ENCODE peak calls at places on chromosomes 4 and X, in ten cellular contexts. S is heart right ventricle; A is right lobe of liver; C is DND-41; X is cardiac muscle cell; N is skeletal muscle cell; L is CD8-positive, alpha-beta T cell; K is cardiac fibroblast; G is HAP-1; I is AG09309. O is an unnamed sample.

GRCh38 chr4:40559585-40560465 is 69.8 kb downstream of the RBM47 start:
- DNase-seq in S (no peak), A (no peak), C (no peak), X (no peak), N (no peak), L (no peak), K (no peak), G (no peak), I (no peak), O (no peak)

GRCh38 chr4:137393043-137393442 is 139.3 kb downstream of the PCDH18 start:
- DNase-seq in S (no peak), A (no peak), C (no peak), X (no peak), N (no peak), L (no peak), K (peak; percentile 43), G (peak; percentile 41), I (no peak), O (no peak)

GRCh38 chr4:148214529-148215166 is 227.6 kb downstream of the NR3C2 start:
- DNase-seq in S (peak; percentile 54), A (no peak), C (no peak), X (no peak), N (peak; percentile 9), L (no peak), K (no peak), G (no peak), I (no peak), O (no peak)

GRCh38 chrX:83469551-83469950 is 38.5 kb upstream of the POU3F4 start:
- DNase-seq in S (no peak), A (no peak), C (peak; percentile 6), X (peak; percentile 50), N (no peak), L (no peak), K (no peak), G (peak; percentile 35), I (no peak), O (peak; percentile 0)

GRCh38 chr4:38223801-38224236 is 263.6 kb downstream of the PTTG2 start:
- DNase-seq in S (no peak), A (no peak), C (no peak), X (no peak), N (no peak), L (no peak), K (no peak), G (no peak), I (no peak), O (no peak)

GRCh38 chrX:295136-295535 is 14.0 kb downstream of the PLCXD1 start:
- DNase-seq in S (no peak), A (peak; percentile 48), C (no peak), X (no peak), N (no peak), L (no peak), K (no peak), G (no peak), I (no peak), O (no peak)

GRCh38 chr4:155620637-155621036 is 46.0 kb upstream of the GUCY1A1 start:
- DNase-seq in S (no peak), A (no peak), C (no peak), X (no peak), N (no peak), L (no peak), K (no peak), G (no peak), I (no peak), O (no peak)

GRCh38 chrX:68654693-68655092 is 7.2 kb downstream of the STARD8 start:
- DNase-seq in S (no peak), A (no peak), C (no peak), X (no peak), N (no peak), L (no peak), K (no peak), G (no peak), I (no peak), O (no peak)

GRCh38 chrX:139932077-139932900 is 564 bp downstream of the ATP11C start:
- DNase-seq in S (peak; percentile 44), A (peak; percentile 72), C (peak; percentile 39), X (peak; percentile 61), N (no peak), L (peak; percentile 28), K (peak; percentile 49), G (peak; percentile 71), I (no peak), O (peak; percentile 36)

GRCh38 chrX:68832516-68833447 is 4.0 kb downstream of the EFNB1 start:
- DNase-seq in S (no peak), A (no peak), C (no peak), X (no peak), N (no peak), L (no peak), K (no peak), G (peak; percentile 58), I (no peak), O (no peak)

GRCh38 chr4:78754872-78755271 is 21.3 kb upstream of the BMP2K start:
- DNase-seq in S (no peak), A (no peak), C (no peak), X (no peak), N (no peak), L (no peak), K (no peak), G (no peak), I (no peak), O (no peak)

GRCh38 chrX:9805956-9806355 is 19.7 kb downstream of the SHROOM2 start:
- DNase-seq in S (no peak), A (no peak), C (no peak), X (no peak), N (no peak), L (no peak), K (no peak), G (no peak), I (no peak), O (no peak)

GRCh38 chr4:74158561-74159396 is 861 bp downstream of the MTHFD2L start:
- DNase-seq in S (no peak), A (no peak), C (no peak), X (no peak), N (peak; percentile 23), L (no peak), K (peak; percentile 43), G (no peak), I (no peak), O (peak; percentile 61)

GRCh38 chr4:154642361-154642760 is 29.9 kb upstream of the FGG start:
- DNase-seq in S (no peak), A (no peak), C (no peak), X (no peak), N (no peak), L (no peak), K (no peak), G (no peak), I (no peak), O (no peak)

GRCh38 chr4:5395781-5396180 is 312.6 kb downstream of the EVC2 start:
- DNase-seq in S (no peak), A (no peak), C (no peak), X (no peak), N (no peak), L (no peak), K (no peak), G (no peak), I (no peak), O (no peak)

GRCh38 chr4:72564184-72564583 is 4.8 kb downstream of the ADAMTS3 start:
- DNase-seq in S (no peak), A (no peak), C (no peak), X (no peak), N (peak; percentile 64), L (no peak), K (peak; percentile 31), G (no peak), I (peak; percentile 69), O (peak; percentile 59)

GRCh38 chr4:8704632-8705031 is 112.1 kb downstream of the CPZ start:
- DNase-seq in S (no peak), A (no peak), C (no peak), X (no peak), N (no peak), L (no peak), K (no peak), G (peak; percentile 3), I (no peak), O (no peak)

GRCh38 chrX:25028726-25029125 is 13.0 kb upstream of the ARX start:
- DNase-seq in S (no peak), A (no peak), C (no peak), X (no peak), N (peak; percentile 34), L (no peak), K (peak; percentile 31), G (peak; percentile 82), I (peak; percentile 8), O (peak; percentile 26)

GRCh38 chrX:119272882-119273806 is 37.1 kb downstream of the PGRMC1 start:
- DNase-seq in S (peak; percentile 56), A (peak; percentile 65), C (no peak), X (peak; percentile 29), N (no peak), L (no peak), K (peak; percentile 51), G (no peak), I (no peak), O (peak; percentile 51)
- H3K4me3 ChIP-seq in S (peak overlapping the region; percentile 28), A (no peak overlapping the region), C (no peak overlapping the region), X (no peak overlapping the region), N (peak overlapping the region; percentile 9), L (peak overlapping the region; percentile 16), K (no peak overlapping the region), G (no peak overlapping the region), I (no peak overlapping the region), O (no peak overlapping the region)

GRCh38 chr4:186979966-186980745 is 256.5 kb upstream of the FAT1 start:
- DNase-seq in S (no peak), A (no peak), C (no peak), X (no peak), N (no peak), L (no peak), K (peak; percentile 3), G (no peak), I (no peak), O (peak; percentile 8)
- H3K4me3 ChIP-seq in S (peak overlapping the region; percentile 18), A (no peak overlapping the region), C (no peak overlapping the region), X (no peak overlapping the region), N (peak overlapping the region; percentile 5), L (no peak overlapping the region), K (no peak overlapping the region), G (no peak overlapping the region), I (no peak overlapping the region), O (no peak overlapping the region)

DNA sequence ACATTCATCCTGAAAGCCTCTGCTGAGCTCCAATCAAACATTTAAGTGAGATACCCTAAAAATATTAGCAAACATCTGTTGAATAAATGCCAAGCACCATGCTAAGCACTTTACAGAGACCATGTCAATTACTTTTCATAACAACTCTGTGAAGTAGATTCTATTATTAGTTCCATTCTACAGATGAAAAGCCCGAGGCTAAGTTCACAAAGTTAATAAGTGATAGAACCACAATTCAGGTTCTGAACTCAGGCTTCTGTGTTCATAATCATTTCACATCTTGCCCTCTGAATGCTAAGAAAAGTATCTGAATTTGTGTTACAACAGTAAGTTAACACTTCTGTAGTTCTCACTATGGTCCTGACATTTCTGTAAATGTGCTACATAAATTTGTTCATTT is 27.4 kb downstream of the SEL1L3 start:
- DNase-seq in S (no peak), A (no peak), C (no peak), X (no peak), N (no peak), L (no peak), K (no peak), G (no peak), I (no peak), O (no peak)
- H3K4me3 ChIP-seq in S (no peak overlapping the region), A (no peak overlapping the region), C (no peak overlapping the region), X (no peak overlapping the region), N (no peak overlapping the region), L (no peak overlapping the region), K (no peak overlapping the region), G (no peak overlapping the region), I (no peak overlapping the region), O (no peak overlapping the region)

DNA sequence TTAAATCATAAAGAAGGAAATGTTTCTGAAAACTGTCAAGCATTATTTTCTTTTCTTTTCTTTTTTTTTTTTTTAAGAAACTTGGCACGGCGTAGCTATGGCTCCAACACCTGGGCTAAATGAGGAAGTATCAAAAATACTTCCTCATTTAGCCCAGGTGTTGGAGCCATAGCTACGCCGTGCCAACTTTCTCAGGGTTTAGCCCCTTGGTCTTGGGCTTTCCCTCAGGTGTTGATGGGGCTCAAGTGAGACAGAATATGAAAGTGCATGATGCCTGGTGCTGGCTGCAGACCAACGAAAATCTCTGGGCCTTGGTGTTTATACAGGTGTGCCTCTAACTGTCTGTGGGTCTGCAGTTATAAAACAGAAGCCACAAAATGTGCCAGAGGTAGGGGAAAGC is 132.7 kb downstream of the ARHGAP24 start:
- DNase-seq in S (no peak), A (no peak), C (no peak), X (no peak), N (no peak), L (no peak), K (no peak), G (no peak), I (no peak), O (no peak)
- H3K4me3 ChIP-seq in S (no peak overlapping the region), A (no peak overlapping the region), C (no peak overlapping the region), X (no peak overlapping the region), N (no peak overlapping the region), L (no peak overlapping the region), K (no peak overlapping the region), G (no peak overlapping the region), I (no peak overlapping the region), O (no peak overlapping the region)